ENCODE peak calls at places on chromosomes 3 and 15, in nine cellular contexts. One of them, this sample, is unnamed.

GRCh38 chr15:89192136-89192535 is 29.2 kb downstream of the RLBP1 start:
- DNase-seq in Panc1: no peak
- DNase-seq in adrenal gland: no peak
- DNase-seq in lung: no peak
- DNase-seq in transverse colon: no peak
- DNase-seq in spleen: no peak
- DNase-seq in RWPE2: no peak
- DNase-seq in D721Med: no peak
- DNase-seq in lower lobe of right lung: no peak
- DNase-seq in this sample: no peak

GRCh38 chr3:29805757-29806156 is 524.9 kb downstream of the RBMS3 start:
- DNase-seq in lung: no peak
- DNase-seq in spleen: no peak
- DNase-seq in D721Med: no peak
- DNase-seq in RWPE2: no peak
- DNase-seq in Panc1: no peak
- DNase-seq in adrenal gland: no peak
- DNase-seq in transverse colon: no peak
- DNase-seq in lower lobe of right lung: no peak
- DNase-seq in this sample: no peak

GRCh38 chr15:69467636-69468035 is 15.0 kb downstream of the RPLP1 start:
- DNase-seq in spleen: no peak
- DNase-seq in RWPE2: peak; percentile 63
- DNase-seq in D721Med: no peak
- DNase-seq in Panc1: no peak
- DNase-seq in lung: no peak
- DNase-seq in adrenal gland: no peak
- DNase-seq in lower lobe of right lung: peak; percentile 65
- DNase-seq in transverse colon: peak; percentile 23
- DNase-seq in this sample: no peak

GRCh38 chr3:108322352-108322751 is 26.0 kb downstream of the HHLA2 start:
- DNase-seq in transverse colon: no peak
- DNase-seq in RWPE2: no peak
- DNase-seq in lower lobe of right lung: no peak
- DNase-seq in adrenal gland: no peak
- DNase-seq in D721Med: no peak
- DNase-seq in lung: no peak
- DNase-seq in spleen: no peak
- DNase-seq in Panc1: no peak
- DNase-seq in this sample: no peak

GRCh38 chr15:66931768-66932633 is 133.4 kb upstream of the SMAD3 start:
- DNase-seq in lower lobe of right lung: no peak
- DNase-seq in Panc1: peak; percentile 83
- DNase-seq in adrenal gland: no peak
- DNase-seq in lung: no peak
- DNase-seq in RWPE2: peak; percentile 91
- DNase-seq in spleen: no peak
- DNase-seq in D721Med: no peak
- DNase-seq in transverse colon: peak; percentile 79
- DNase-seq in this sample: no peak

GRCh38 chr15:86553116-86553515 is 473.4 kb downstream of the AGBL1 start:
- DNase-seq in spleen: no peak
- DNase-seq in adrenal gland: no peak
- DNase-seq in RWPE2: no peak
- DNase-seq in D721Med: no peak
- DNase-seq in lower lobe of right lung: no peak
- DNase-seq in transverse colon: no peak
- DNase-seq in lung: no peak
- DNase-seq in Panc1: no peak
- DNase-seq in this sample: no peak

GRCh38 chr3:150899141-150899540 is 6.1 kb downstream of the MINDY4B start:
- DNase-seq in D721Med: no peak
- DNase-seq in transverse colon: no peak
- DNase-seq in lung: no peak
- DNase-seq in RWPE2: no peak
- DNase-seq in spleen: no peak
- DNase-seq in adrenal gland: no peak
- DNase-seq in Panc1: no peak
- DNase-seq in lower lobe of right lung: no peak
- DNase-seq in this sample: no peak

GRCh38 chr15:42056934-42057743 is 36.3 kb upstream of the PLA2G4E start:
- DNase-seq in adrenal gland: peak; percentile 63
- DNase-seq in lung: peak; percentile 90
- DNase-seq in Panc1: peak; percentile 73
- DNase-seq in D721Med: peak; percentile 71
- DNase-seq in RWPE2: peak; percentile 100
- DNase-seq in spleen: peak; percentile 84
- DNase-seq in lower lobe of right lung: peak; percentile 92
- DNase-seq in transverse colon: peak; percentile 86
- DNase-seq in this sample: peak; percentile 76

GRCh38 chr3:182606905-182607504 is 186.3 kb upstream of the ATP11B start:
- DNase-seq in spleen: no peak
- DNase-seq in lung: no peak
- DNase-seq in lower lobe of right lung: no peak
- DNase-seq in transverse colon: no peak
- DNase-seq in adrenal gland: no peak
- DNase-seq in D721Med: no peak
- DNase-seq in RWPE2: no peak
- DNase-seq in Panc1: no peak
- DNase-seq in this sample: no peak

GRCh38 chr15:50676799-50677483 is 9.7 kb downstream of the TRPM7 start:
- DNase-seq in D721Med: no peak
- DNase-seq in RWPE2: no peak
- DNase-seq in Panc1: no peak
- DNase-seq in spleen: no peak
- DNase-seq in lung: no peak
- DNase-seq in transverse colon: no peak
- DNase-seq in adrenal gland: no peak
- DNase-seq in lower lobe of right lung: no peak
- DNase-seq in this sample: no peak

GRCh38 chr15:63601026-63601726 is 4.0 kb downstream of the FBXL22 start:
- DNase-seq in adrenal gland: peak; percentile 61
- DNase-seq in lung: no peak
- DNase-seq in transverse colon: peak; percentile 55
- DNase-seq in spleen: peak; percentile 91
- DNase-seq in RWPE2: no peak
- DNase-seq in D721Med: no peak
- DNase-seq in Panc1: no peak
- DNase-seq in lower lobe of right lung: peak; percentile 65
- DNase-seq in this sample: no peak

GRCh38 chr15:84598250-84598649 is 2.6 kb upstream of the ZSCAN2 start:
- DNase-seq in Panc1: no peak
- DNase-seq in lower lobe of right lung: no peak
- DNase-seq in RWPE2: no peak
- DNase-seq in lung: no peak
- DNase-seq in D721Med: no peak
- DNase-seq in adrenal gland: no peak
- DNase-seq in spleen: no peak
- DNase-seq in transverse colon: no peak
- DNase-seq in this sample: peak; percentile 74

GRCh38 chr3:117746091-117746490 is 1036.5 kb downstream of the TUSC7 start:
- DNase-seq in lower lobe of right lung: no peak
- DNase-seq in lung: no peak
- DNase-seq in Panc1: no peak
- DNase-seq in adrenal gland: no peak
- DNase-seq in RWPE2: no peak
- DNase-seq in D721Med: no peak
- DNase-seq in spleen: no peak
- DNase-seq in transverse colon: no peak
- DNase-seq in this sample: no peak

GRCh38 chr15:70096215-70096974 is 1.3 kb downstream of the TLE3 start:
- DNase-seq in lower lobe of right lung: peak; percentile 65
- DNase-seq in spleen: peak; percentile 92
- DNase-seq in adrenal gland: peak; percentile 57
- DNase-seq in RWPE2: no peak
- DNase-seq in transverse colon: peak; percentile 61
- DNase-seq in lung: peak; percentile 39
- DNase-seq in Panc1: no peak
- DNase-seq in D721Med: no peak
- DNase-seq in this sample: peak; percentile 62

GRCh38 chr3:182241777-182242556 is 530.2 kb downstream of the SOX2 start:
- DNase-seq in spleen: no peak
- DNase-seq in Panc1: no peak
- DNase-seq in transverse colon: no peak
- DNase-seq in RWPE2: no peak
- DNase-seq in lung: no peak
- DNase-seq in adrenal gland: peak; percentile 19
- DNase-seq in D721Med: no peak
- DNase-seq in lower lobe of right lung: no peak
- DNase-seq in this sample: no peak

GRCh38 chr3:52422669-52423068 is 22.2 kb downstream of the SEMA3G start:
- DNase-seq in spleen: peak; percentile 24
- DNase-seq in adrenal gland: no peak
- DNase-seq in D721Med: no peak
- DNase-seq in transverse colon: no peak
- DNase-seq in lower lobe of right lung: no peak
- DNase-seq in lung: no peak
- DNase-seq in Panc1: no peak
- DNase-seq in RWPE2: peak; percentile 11
- DNase-seq in this sample: no peak

GRCh38 chr3:15319575-15319974 is 12.8 kb downstream of the SH3BP5 start:
- DNase-seq in adrenal gland: peak; percentile 67
- DNase-seq in spleen: no peak
- DNase-seq in lung: peak; percentile 83
- DNase-seq in RWPE2: no peak
- DNase-seq in transverse colon: no peak
- DNase-seq in lower lobe of right lung: peak; percentile 67
- DNase-seq in Panc1: no peak
- DNase-seq in D721Med: no peak
- DNase-seq in this sample: no peak

GRCh38 chr3:15315003-15315402 is 17.4 kb downstream of the SH3BP5 start:
- DNase-seq in Panc1: no peak
- DNase-seq in adrenal gland: no peak
- DNase-seq in lung: no peak
- DNase-seq in lower lobe of right lung: no peak
- DNase-seq in transverse colon: no peak
- DNase-seq in RWPE2: no peak
- DNase-seq in spleen: no peak
- DNase-seq in D721Med: no peak
- DNase-seq in this sample: no peak

GRCh38 chr3:15318661-15319060 is 13.7 kb downstream of the SH3BP5 start:
- DNase-seq in RWPE2: no peak
- DNase-seq in lung: no peak
- DNase-seq in Panc1: no peak
- DNase-seq in spleen: no peak
- DNase-seq in transverse colon: no peak
- DNase-seq in lower lobe of right lung: no peak
- DNase-seq in adrenal gland: no peak
- DNase-seq in D721Med: no peak
- DNase-seq in this sample: no peak

GRCh38 chr3:15319127-15319526 is 13.3 kb downstream of the SH3BP5 start:
- DNase-seq in lung: no peak
- DNase-seq in Panc1: no peak
- DNase-seq in adrenal gland: no peak
- DNase-seq in spleen: no peak
- DNase-seq in transverse colon: no peak
- DNase-seq in lower lobe of right lung: no peak
- DNase-seq in RWPE2: no peak
- DNase-seq in D721Med: no peak
- DNase-seq in this sample: no peak

GRCh38 chr3:15317164-15317477 is 15.3 kb downstream of the SH3BP5 start:
- DNase-seq in lower lobe of right lung: no peak
- DNase-seq in spleen: no peak
- DNase-seq in adrenal gland: no peak
- DNase-seq in D721Med: no peak
- DNase-seq in RWPE2: no peak
- DNase-seq in Panc1: no peak
- DNase-seq in transverse colon: no peak
- DNase-seq in lung: no peak
- DNase-seq in this sample: no peak
- TF ChIP-seq CTCF in lower lobe of right lung: no peak
- TF ChIP-seq CTCF in spleen: no peak
- TF ChIP-seq CTCF in adrenal gland: no peak
- TF ChIP-seq CTCF in D721Med: no peak
- TF ChIP-seq CTCF in RWPE2: no peak
- TF ChIP-seq CTCF in Panc1: no peak
- TF ChIP-seq CTCF in transverse colon: no peak
- TF ChIP-seq CTCF in lung: no peak
- TF ChIP-seq CTCF in this sample: no peak

GRCh38 chr15:91973481-91973880 is 120.0 kb downstream of the SLCO3A1 start:
- DNase-seq in spleen: no peak
- DNase-seq in RWPE2: no peak
- DNase-seq in Panc1: no peak
- DNase-seq in D721Med: no peak
- DNase-seq in adrenal gland: no peak
- DNase-seq in lower lobe of right lung: no peak
- DNase-seq in transverse colon: no peak
- DNase-seq in lung: no peak
- DNase-seq in this sample: no peak
- TF ChIP-seq CTCF in spleen: no peak
- TF ChIP-seq CTCF in RWPE2: peak; percentile 81
- TF ChIP-seq CTCF in Panc1: peak; percentile 29
- TF ChIP-seq CTCF in D721Med: no peak
- TF ChIP-seq CTCF in adrenal gland: no peak
- TF ChIP-seq CTCF in lower lobe of right lung: no peak
- TF ChIP-seq CTCF in transverse colon: no peak
- TF ChIP-seq CTCF in lung: no peak
- TF ChIP-seq CTCF in this sample: no peak

GRCh38 chr15:94670436-94671034 is 439.2 kb downstream of the MCTP2 start:
- DNase-seq in lower lobe of right lung: no peak
- DNase-seq in spleen: no peak
- DNase-seq in transverse colon: no peak
- DNase-seq in RWPE2: no peak
- DNase-seq in lung: no peak
- DNase-seq in adrenal gland: no peak
- DNase-seq in D721Med: no peak
- DNase-seq in Panc1: peak; percentile 7
- DNase-seq in this sample: peak; percentile 43
- TF ChIP-seq CTCF in lower lobe of right lung: peak; percentile 75
- TF ChIP-seq CTCF in spleen: peak; percentile 55
- TF ChIP-seq CTCF in transverse colon: peak; percentile 69
- TF ChIP-seq CTCF in RWPE2: peak; percentile 99
- TF ChIP-seq CTCF in lung: peak; percentile 37
- TF ChIP-seq CTCF in adrenal gland: peak; percentile 70
- TF ChIP-seq CTCF in D721Med: peak; percentile 70
- TF ChIP-seq CTCF in Panc1: peak; percentile 73
- TF ChIP-seq CTCF in this sample: peak; percentile 65

DNA sequence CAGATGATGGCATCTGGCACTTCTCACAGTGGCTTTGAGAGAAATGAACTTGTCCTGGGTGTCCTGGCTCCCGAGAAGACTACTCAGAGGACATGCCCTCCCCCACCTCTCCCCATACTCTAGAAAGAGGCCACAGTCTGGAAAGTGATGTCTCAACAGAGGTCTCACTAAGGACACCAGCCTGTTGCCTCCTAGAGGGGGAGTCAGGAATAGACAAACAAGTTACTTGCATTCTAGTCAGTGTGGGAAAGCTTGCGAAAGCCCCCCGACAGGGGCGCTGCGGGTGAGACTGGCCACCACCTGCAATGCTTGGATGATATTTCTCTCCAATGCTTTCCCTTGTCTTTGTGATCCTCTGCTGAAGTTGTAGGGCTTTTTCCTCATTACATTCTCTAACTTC is 17.2 kb downstream of the B4GALT4 start:
- DNase-seq in D721Med: no peak
- DNase-seq in RWPE2: no peak
- DNase-seq in Panc1: no peak
- DNase-seq in lung: no peak
- DNase-seq in spleen: no peak
- DNase-seq in transverse colon: no peak
- DNase-seq in adrenal gland: no peak
- DNase-seq in lower lobe of right lung: no peak
- DNase-seq in this sample: no peak
- TF ChIP-seq CTCF in D721Med: no peak
- TF ChIP-seq CTCF in RWPE2: no peak
- TF ChIP-seq CTCF in Panc1: no peak
- TF ChIP-seq CTCF in lung: no peak
- TF ChIP-seq CTCF in spleen: no peak
- TF ChIP-seq CTCF in transverse colon: no peak
- TF ChIP-seq CTCF in adrenal gland: no peak
- TF ChIP-seq CTCF in lower lobe of right lung: no peak
- TF ChIP-seq CTCF in this sample: no peak

This sample was measured in GM13977.